ENCODE peak calls at places on chromosomes 16 and 17, in nine cellular contexts. D, F, M, Z, K, E, T, Y and S are unnamed samples.
A peak's percentile ranks its signal among the peaks of the same experiment; 100 is the strongest.

GRCh38 chr17:57890857-57891232 is 41.0 kb upstream of the MRPS23 start:
- DNase-seq in M (no peak), F (no peak), T (no peak), D (no peak), Y (no peak), Z (no peak), K (no peak), E (no peak), S (no peak)

GRCh38 chr16:58515871-58516767 is 802 bp downstream of the SETD6 start:
- DNase-seq in M (no peak), F (no peak), T (no peak), E (peak; percentile 22), Y (no peak), K (peak; percentile 27), Z (peak; percentile 69), D (no peak), S (no peak)

GRCh38 chr17:60390881-60391418 is 983 bp downstream of the USP32 start:
- DNase-seq in Y (no peak), Z (peak; percentile 47), E (no peak), M (peak; percentile 24), K (peak; percentile 14), T (no peak), F (peak; percentile 37), D (no peak), S (peak; percentile 39)

GRCh38 chr17:35889241-35889640 is 9.1 kb upstream of the CCL5 start:
- DNase-seq in T (no peak), D (no peak), Y (no peak), M (no peak), E (no peak), K (no peak), F (no peak), Z (no peak), S (no peak)

GRCh38 chr17:74643826-74644225 is 20.3 kb upstream of the CD300E start:
- DNase-seq in E (no peak), K (no peak), D (no peak), M (no peak), T (no peak), Z (no peak), F (no peak), Y (no peak), S (no peak)

GRCh38 chr16:74226361-74226979 is 70.1 kb upstream of the PSMD7 start:
- DNase-seq in D (no peak), T (no peak), K (no peak), M (no peak), Y (no peak), F (no peak), E (no peak), Z (peak; percentile 25), S (peak; percentile 5)

GRCh38 chr16:27326738-27327585 is 13.2 kb downstream of the IL4R start:
- DNase-seq in Y (no peak), M (peak; percentile 93), T (peak; percentile 80), Z (peak; percentile 88), E (no peak), K (peak; percentile 57), F (no peak), D (peak; percentile 86), S (peak; percentile 94)

GRCh38 chr17:40179923-40180659 is 2.8 kb downstream of the RAPGEFL1 start:
- DNase-seq in M (peak; percentile 63), Y (no peak), Z (no peak), E (no peak), F (no peak), D (no peak), T (no peak), K (no peak), S (peak; percentile 61)

GRCh38 chr17:73325527-73325842 is 13.7 kb upstream of the CDC42EP4 start:
- DNase-seq in M (peak; percentile 43), Y (no peak), E (no peak), T (peak; percentile 74), F (no peak), D (peak; percentile 55), Z (no peak), K (no peak), S (no peak)

GRCh38 chr17:37827905-37828304 is 83.0 kb upstream of the HNF1B start:
- DNase-seq in E (no peak), Y (no peak), T (no peak), Z (no peak), D (no peak), M (no peak), K (no peak), F (no peak), S (no peak)

GRCh38 chr17:37816951-37817350 is 72.1 kb upstream of the HNF1B start:
- DNase-seq in T (no peak), F (no peak), Z (no peak), E (no peak), K (no peak), D (no peak), M (no peak), Y (no peak), S (no peak)

GRCh38 chr16:75257886-75258806 is 6.7 kb upstream of the BCAR1 start:
- DNase-seq in M (no peak), Z (no peak), F (no peak), T (no peak), D (no peak), K (no peak), Y (no peak), E (no peak), S (no peak)

GRCh38 chr17:37642706-37643105 is 540 bp downstream of the DDX52 start:
- DNase-seq in M (peak; percentile 4), D (no peak), Z (peak; percentile 19), K (no peak), E (no peak), Y (no peak), F (no peak), T (no peak), S (peak; percentile 49)

GRCh38 chr17:78484300-78485159 is 92.7 kb downstream of the DNAH17 start:
- DNase-seq in Y (peak; percentile 50), T (no peak), M (peak; percentile 6), K (peak; percentile 62), F (peak; percentile 16), D (no peak), E (peak; percentile 38), Z (no peak), S (no peak)

GRCh38 chr16:89335803-89336485 is 118.4 kb downstream of the ZNF778 start:
- DNase-seq in K (no peak), Y (no peak), E (no peak), D (no peak), F (no peak), M (no peak), T (no peak), Z (no peak), S (no peak)

GRCh38 chr17:41799366-41799765 is 12.4 kb downstream of the P3H4 start:
- DNase-seq in E (no peak), D (no peak), Z (peak; percentile 31), Y (no peak), F (no peak), K (no peak), T (no peak), M (no peak), S (no peak)

GRCh38 chr16:21083729-21084268 is 66.8 kb downstream of the DNAH3 start:
- DNase-seq in M (peak; percentile 51), Y (no peak), T (peak; percentile 62), F (no peak), D (peak; percentile 69), Z (peak; percentile 64), K (peak; percentile 28), E (peak; percentile 5), S (peak; percentile 60)

GRCh38 chr16:63789603-63790002 is 1332.3 kb downstream of the CDH11 start:
- DNase-seq in E (no peak), Y (no peak), Z (peak; percentile 1), M (no peak), T (no peak), K (no peak), D (no peak), F (no peak), S (no peak)

GRCh38 chr17:65055280-65055707 is 1.2 kb downstream of the GNA13 start:
- DNase-seq in F (no peak), E (no peak), M (no peak), D (no peak), Y (no peak), Z (no peak), T (no peak), K (no peak), S (peak; percentile 21)

GRCh38 chr16:85752511-85753420 is 1.9 kb upstream of the C16orf74 start:
- DNase-seq in K (no peak), F (peak; percentile 55), T (no peak), M (peak; percentile 43), D (no peak), Z (peak; percentile 58), Y (no peak), E (no peak), S (peak; percentile 34)

GRCh38 chr17:8397636-8398035 is at the start of gene RNF222:
- DNase-seq in M (no peak), E (no peak), D (no peak), Z (peak; percentile 23), T (no peak), F (no peak), Y (no peak), K (no peak), S (no peak)

GRCh38 chr16:58105619-58106018 is 23.6 kb downstream of the CFAP20 start:
- DNase-seq in Y (no peak), F (no peak), T (no peak), K (no peak), Z (no peak), M (no peak), E (no peak), D (no peak), S (no peak)

GRCh38 chr17:79892457-79893236 is 53.4 kb upstream of the CBX4 start:
- DNase-seq in E (no peak), K (no peak), T (no peak), F (peak; percentile 87), D (no peak), Y (no peak), M (no peak), Z (peak; percentile 85), S (no peak)

GRCh38 chr16:24525970-24526559 is 13.3 kb upstream of the RBBP6 start:
- DNase-seq in D (no peak), M (no peak), Y (no peak), F (no peak), E (no peak), T (no peak), K (no peak), Z (peak; percentile 96), S (peak; percentile 56)

GRCh38 chr16:31093132-31093703 is 1.4 kb downstream of the VKORC1 start:
- DNase-seq in M (no peak), T (no peak), D (no peak), F (no peak), K (no peak), E (no peak), Z (peak; percentile 54), Y (no peak), S (peak; percentile 41)

GRCh38 chr17:41985919-41986318 is 19.3 kb downstream of the CNP start:
- DNase-seq in M (no peak), T (no peak), E (no peak), F (no peak), Z (no peak), D (no peak), K (no peak), Y (no peak), S (no peak)

GRCh38 chr17:74852237-74853047 is 7.2 kb downstream of the GRIN2C start:
- DNase-seq in M (no peak), K (peak; percentile 68), F (peak; percentile 61), E (peak; percentile 15), T (no peak), Y (peak; percentile 41), D (no peak), Z (no peak), S (no peak)

GRCh38 chr17:41267711-41268110 is 2.5 kb downstream of the KRTAP9-6 start:
- DNase-seq in K (no peak), M (no peak), Y (no peak), Z (no peak), T (no peak), E (no peak), D (no peak), F (no peak), S (no peak)

GRCh38 chr17:6688944-6689343 is 24.2 kb downstream of the SLC13A5 start:
- DNase-seq in E (no peak), F (no peak), M (no peak), T (no peak), Y (no peak), D (no peak), Z (no peak), K (no peak), S (no peak)

GRCh38 chr16:20510323-20510722 is 59.0 kb downstream of the ACSM2A start:
- DNase-seq in F (no peak), Z (no peak), D (no peak), K (no peak), T (no peak), Y (no peak), E (no peak), M (no peak), S (no peak)

GRCh38 chr17:42653179-42654124 is 5.6 kb upstream of the TUBG2 start:
- DNase-seq in E (no peak), D (no peak), M (peak; percentile 50), Z (peak; percentile 29), T (peak; percentile 75), Y (no peak), F (no peak), K (no peak), S (peak; percentile 78)